ENCODE peak calls at places on chromosomes 12 and 14, in seven cellular contexts. S is EL; B is NCI-H460; Q is dermis blood vessel endothelial cell; M is stimulated activated naive CD8-positive, alpha-beta T cell treated with anti-CD3 and anti-CD28 coated beads, Interleukin-15, Interleukin-2, amounts not matched to agents 100 U/mL and 50 U/mL, for 24 hours; R is HS-27A; L is DMS79. G is an unnamed sample.

GRCh38 chr14:89330236-89331002 is 86.6 kb downstream of the FOXN3 start:
- DNase-seq in S (peak; percentile 56), B (no peak), Q (no peak), M (no peak), R (no peak), L (no peak), G (no peak)

GRCh38 chr12:64120568-64120967 is 101.5 kb downstream of the KICS2 start:
- DNase-seq in S (peak; percentile 49), B (no peak), Q (no peak), M (no peak), R (no peak), L (no peak), G (no peak)

GRCh38 chr14:45140661-45141187 is 5.0 kb downstream of the FANCM start:
- DNase-seq in S (no peak), B (no peak), Q (no peak), M (no peak), R (no peak), L (no peak), G (no peak)

GRCh38 chr12:70043490-70044138 is 199.6 kb upstream of the CNOT2 start:
- DNase-seq in S (no peak), B (no peak), Q (no peak), M (no peak), R (no peak), L (no peak), G (no peak)

GRCh38 chr12:47193066-47193465 is 113.3 kb upstream of the AMIGO2 start:
- DNase-seq in S (no peak), B (no peak), Q (no peak), M (peak; percentile 28), R (no peak), L (no peak), G (no peak)

GRCh38 chr14:55383541-55384140 is 28.0 kb downstream of the ATG14 start:
- DNase-seq in S (no peak), B (no peak), Q (no peak), M (no peak), R (peak; percentile 43), L (no peak), G (no peak)

GRCh38 chr14:103115845-103116572 is 7.3 kb upstream of the TNFAIP2 start:
- DNase-seq in S (peak; percentile 46), B (no peak), Q (no peak), M (no peak), R (no peak), L (no peak), G (no peak)

GRCh38 chr12:114963846-114964245 is 279.9 kb upstream of the TBX3 start:
- DNase-seq in S (no peak), B (no peak), Q (no peak), M (no peak), R (no peak), L (no peak), G (no peak)

GRCh38 chr12:29148065-29148957 is 767 bp upstream of the FAR2 start:
- DNase-seq in S (peak; percentile 49), B (no peak), Q (peak; percentile 46), M (no peak), R (no peak), L (peak; percentile 50), G (peak; percentile 20)

GRCh38 chr14:23033801-23034497 is 751 bp downstream of the PSMB5 start:
- DNase-seq in S (peak; percentile 11), B (no peak), Q (no peak), M (no peak), R (no peak), L (no peak), G (no peak)

GRCh38 chr12:51329742-51330141 is 5.8 kb upstream of the BIN2 start:
- DNase-seq in S (no peak), B (no peak), Q (no peak), M (no peak), R (no peak), L (no peak), G (no peak)

G was measured in endothelial cell of umbilical vein.